ENCODE peak calls at places on chromosomes 13 and 19, in ten cellular contexts. One of them, this sample, is unnamed.

GRCh38 chr19:289651-290538 is 1.3 kb downstream of the PLPP2 start:
- DNase-seq in AG09319: no peak
- DNase-seq in CD4-positive, CD25-positive, alpha-beta regulatory T cell: peak
- DNase-seq in NCI-H226: peak
- DNase-seq in HT1080: peak
- DNase-seq in HEK293T: no peak
- DNase-seq in stimulated activated CD4-positive, alpha-beta T cell treated with anti-CD3 and anti-CD28 coated beads, Interleukin-15, amount 100 ng/mL, for 1 hour: no peak
- DNase-seq in iris pigment epithelial cell: peak
- DNase-seq in GM10248: no peak
- DNase-seq in anterior cingulate cortex: no peak
- DNase-seq in this sample: peak

GRCh38 chr19:58089846-58090245 is 8.2 kb downstream of the ZSCAN18 start:
- DNase-seq in AG09319: no peak
- DNase-seq in CD4-positive, CD25-positive, alpha-beta regulatory T cell: no peak
- DNase-seq in NCI-H226: no peak
- DNase-seq in HT1080: no peak
- DNase-seq in HEK293T: no peak
- DNase-seq in stimulated activated CD4-positive, alpha-beta T cell treated with anti-CD3 and anti-CD28 coated beads, Interleukin-15, amount 100 ng/mL, for 1 hour: no peak
- DNase-seq in iris pigment epithelial cell: no peak
- DNase-seq in GM10248: no peak
- DNase-seq in anterior cingulate cortex: no peak
- DNase-seq in this sample: no peak

GRCh38 chr13:35690546-35690945 is 214.1 kb upstream of the MAB21L1 start:
- DNase-seq in AG09319: no peak
- DNase-seq in CD4-positive, CD25-positive, alpha-beta regulatory T cell: no peak
- DNase-seq in NCI-H226: no peak
- DNase-seq in HT1080: peak
- DNase-seq in HEK293T: no peak
- DNase-seq in stimulated activated CD4-positive, alpha-beta T cell treated with anti-CD3 and anti-CD28 coated beads, Interleukin-15, amount 100 ng/mL, for 1 hour: no peak
- DNase-seq in iris pigment epithelial cell: peak
- DNase-seq in GM10248: no peak
- DNase-seq in anterior cingulate cortex: no peak
- DNase-seq in this sample: peak

GRCh38 chr13:40409278-40409677 is 257.2 kb downstream of the FOXO1 start:
- DNase-seq in AG09319: no peak
- DNase-seq in CD4-positive, CD25-positive, alpha-beta regulatory T cell: no peak
- DNase-seq in NCI-H226: no peak
- DNase-seq in HT1080: no peak
- DNase-seq in HEK293T: no peak
- DNase-seq in stimulated activated CD4-positive, alpha-beta T cell treated with anti-CD3 and anti-CD28 coated beads, Interleukin-15, amount 100 ng/mL, for 1 hour: no peak
- DNase-seq in iris pigment epithelial cell: no peak
- DNase-seq in GM10248: no peak
- DNase-seq in anterior cingulate cortex: no peak
- DNase-seq in this sample: no peak

GRCh38 chr19:10936661-10937084 is 8.1 kb downstream of the TIMM29 start:
- DNase-seq in AG09319: peak
- DNase-seq in CD4-positive, CD25-positive, alpha-beta regulatory T cell: peak
- DNase-seq in NCI-H226: peak
- DNase-seq in HT1080: peak
- DNase-seq in HEK293T: peak
- DNase-seq in stimulated activated CD4-positive, alpha-beta T cell treated with anti-CD3 and anti-CD28 coated beads, Interleukin-15, amount 100 ng/mL, for 1 hour: no peak
- DNase-seq in iris pigment epithelial cell: peak
- DNase-seq in GM10248: peak
- DNase-seq in anterior cingulate cortex: peak
- DNase-seq in this sample: peak

GRCh38 chr13:39575641-39576238 is 27.3 kb downstream of the LHFPL6 start:
- DNase-seq in AG09319: no peak
- DNase-seq in CD4-positive, CD25-positive, alpha-beta regulatory T cell: no peak
- DNase-seq in NCI-H226: no peak
- DNase-seq in HT1080: no peak
- DNase-seq in HEK293T: no peak
- DNase-seq in stimulated activated CD4-positive, alpha-beta T cell treated with anti-CD3 and anti-CD28 coated beads, Interleukin-15, amount 100 ng/mL, for 1 hour: no peak
- DNase-seq in iris pigment epithelial cell: no peak
- DNase-seq in GM10248: no peak
- DNase-seq in anterior cingulate cortex: no peak
- DNase-seq in this sample: no peak

GRCh38 chr19:38003427-38004099 is 96.6 kb downstream of the SIPA1L3 start:
- DNase-seq in AG09319: peak
- DNase-seq in CD4-positive, CD25-positive, alpha-beta regulatory T cell: peak
- DNase-seq in NCI-H226: peak
- DNase-seq in HT1080: peak
- DNase-seq in HEK293T: peak
- DNase-seq in stimulated activated CD4-positive, alpha-beta T cell treated with anti-CD3 and anti-CD28 coated beads, Interleukin-15, amount 100 ng/mL, for 1 hour: no peak
- DNase-seq in iris pigment epithelial cell: peak
- DNase-seq in GM10248: no peak
- DNase-seq in anterior cingulate cortex: peak
- DNase-seq in this sample: peak

GRCh38 chr19:8609210-8610040 is 1.1 kb downstream of the ADAMTS10 start:
- DNase-seq in AG09319: no peak
- DNase-seq in CD4-positive, CD25-positive, alpha-beta regulatory T cell: peak
- DNase-seq in NCI-H226: peak
- DNase-seq in HT1080: no peak
- DNase-seq in HEK293T: peak
- DNase-seq in stimulated activated CD4-positive, alpha-beta T cell treated with anti-CD3 and anti-CD28 coated beads, Interleukin-15, amount 100 ng/mL, for 1 hour: no peak
- DNase-seq in iris pigment epithelial cell: peak
- DNase-seq in GM10248: no peak
- DNase-seq in anterior cingulate cortex: no peak
- DNase-seq in this sample: no peak

GRCh38 chr19:43596842-43597461 is 557 bp downstream of the ZNF576 start:
- DNase-seq in AG09319: no peak
- DNase-seq in CD4-positive, CD25-positive, alpha-beta regulatory T cell: no peak
- DNase-seq in NCI-H226: no peak
- DNase-seq in HT1080: no peak
- DNase-seq in HEK293T: no peak
- DNase-seq in stimulated activated CD4-positive, alpha-beta T cell treated with anti-CD3 and anti-CD28 coated beads, Interleukin-15, amount 100 ng/mL, for 1 hour: no peak
- DNase-seq in iris pigment epithelial cell: peak
- DNase-seq in GM10248: no peak
- DNase-seq in anterior cingulate cortex: no peak
- DNase-seq in this sample: no peak

GRCh38 chr19:48481191-48481500 is 12.0 kb downstream of the CYTH2 start:
- DNase-seq in AG09319: no peak
- DNase-seq in CD4-positive, CD25-positive, alpha-beta regulatory T cell: no peak
- DNase-seq in NCI-H226: no peak
- DNase-seq in HT1080: no peak
- DNase-seq in HEK293T: no peak
- DNase-seq in stimulated activated CD4-positive, alpha-beta T cell treated with anti-CD3 and anti-CD28 coated beads, Interleukin-15, amount 100 ng/mL, for 1 hour: no peak
- DNase-seq in iris pigment epithelial cell: peak
- DNase-seq in GM10248: no peak
- DNase-seq in anterior cingulate cortex: no peak
- DNase-seq in this sample: no peak

GRCh38 chr19:10286803-10287737 is at the start of gene ICAM4:
- DNase-seq in AG09319: no peak
- DNase-seq in CD4-positive, CD25-positive, alpha-beta regulatory T cell: peak
- DNase-seq in NCI-H226: peak
- DNase-seq in HT1080: no peak
- DNase-seq in HEK293T: peak
- DNase-seq in stimulated activated CD4-positive, alpha-beta T cell treated with anti-CD3 and anti-CD28 coated beads, Interleukin-15, amount 100 ng/mL, for 1 hour: no peak
- DNase-seq in iris pigment epithelial cell: peak
- DNase-seq in GM10248: peak
- DNase-seq in anterior cingulate cortex: no peak
- DNase-seq in this sample: no peak

GRCh38 chr19:14972676-14973075 is 7.0 kb downstream of the SLC1A6 start:
- DNase-seq in AG09319: no peak
- DNase-seq in CD4-positive, CD25-positive, alpha-beta regulatory T cell: no peak
- DNase-seq in NCI-H226: no peak
- DNase-seq in HT1080: no peak
- DNase-seq in HEK293T: no peak
- DNase-seq in stimulated activated CD4-positive, alpha-beta T cell treated with anti-CD3 and anti-CD28 coated beads, Interleukin-15, amount 100 ng/mL, for 1 hour: no peak
- DNase-seq in iris pigment epithelial cell: no peak
- DNase-seq in GM10248: no peak
- DNase-seq in anterior cingulate cortex: no peak
- DNase-seq in this sample: no peak

GRCh38 chr13:27961227-27962085 is 7.7 kb downstream of the CDX2 start:
- DNase-seq in AG09319: no peak
- DNase-seq in CD4-positive, CD25-positive, alpha-beta regulatory T cell: no peak
- DNase-seq in NCI-H226: no peak
- DNase-seq in HT1080: no peak
- DNase-seq in HEK293T: no peak
- DNase-seq in stimulated activated CD4-positive, alpha-beta T cell treated with anti-CD3 and anti-CD28 coated beads, Interleukin-15, amount 100 ng/mL, for 1 hour: no peak
- DNase-seq in iris pigment epithelial cell: no peak
- DNase-seq in GM10248: no peak
- DNase-seq in anterior cingulate cortex: no peak
- DNase-seq in this sample: no peak